ENCODE peak calls at places on chromosomes 16 and 17, in four cellular contexts. J is GM20000, O is dorsolateral prefrontal cortex, R is lung. G is an unnamed sample.

GRCh38 chr16:74991593-74992403 is 6.9 kb upstream of the WDR59 start:
- DNase-seq in J (no peak), O (no peak), R (no peak), G (no peak)

GRCh38 chr17:57739402-57740224 is 5.5 kb downstream of the CCDC182 start:
- DNase-seq in J (peak), O (no peak), R (no peak), G (no peak)

GRCh38 chr16:15032547-15033308 is 23.1 kb downstream of the NTAN1 start:
- DNase-seq in J (no peak), O (no peak), R (no peak), G (no peak)

GRCh38 chr16:85921026-85921425 is 22.1 kb downstream of the IRF8 start:
- DNase-seq in J (no peak), O (no peak), R (no peak), G (no peak)

GRCh38 chr16:5504028-5504758 is 406.6 kb upstream of the EEF2KMT start:
- DNase-seq in J (no peak), O (no peak), R (no peak), G (no peak)

GRCh38 chr17:47895254-47895855 is 681 bp upstream of the SP2 start:
- DNase-seq in J (no peak), O (no peak), R (peak), G (no peak)

GRCh38 chr16:26672206-26672605 is 394.5 kb upstream of the C16orf82 start:
- DNase-seq in J (no peak), O (no peak), R (no peak), G (no peak)

GRCh38 chr17:73802314-73802713 is 158.1 kb upstream of the SDK2 start:
- DNase-seq in J (no peak), O (no peak), R (no peak), G (no peak)

GRCh38 chr17:75850928-75851692 is 4.0 kb downstream of the WBP2 start:
- DNase-seq in J (no peak), O (no peak), R (no peak), G (no peak)
- TF ChIP-seq CTCF in J (no peak), O (no peak), R (no peak), G (no peak)

DNA sequence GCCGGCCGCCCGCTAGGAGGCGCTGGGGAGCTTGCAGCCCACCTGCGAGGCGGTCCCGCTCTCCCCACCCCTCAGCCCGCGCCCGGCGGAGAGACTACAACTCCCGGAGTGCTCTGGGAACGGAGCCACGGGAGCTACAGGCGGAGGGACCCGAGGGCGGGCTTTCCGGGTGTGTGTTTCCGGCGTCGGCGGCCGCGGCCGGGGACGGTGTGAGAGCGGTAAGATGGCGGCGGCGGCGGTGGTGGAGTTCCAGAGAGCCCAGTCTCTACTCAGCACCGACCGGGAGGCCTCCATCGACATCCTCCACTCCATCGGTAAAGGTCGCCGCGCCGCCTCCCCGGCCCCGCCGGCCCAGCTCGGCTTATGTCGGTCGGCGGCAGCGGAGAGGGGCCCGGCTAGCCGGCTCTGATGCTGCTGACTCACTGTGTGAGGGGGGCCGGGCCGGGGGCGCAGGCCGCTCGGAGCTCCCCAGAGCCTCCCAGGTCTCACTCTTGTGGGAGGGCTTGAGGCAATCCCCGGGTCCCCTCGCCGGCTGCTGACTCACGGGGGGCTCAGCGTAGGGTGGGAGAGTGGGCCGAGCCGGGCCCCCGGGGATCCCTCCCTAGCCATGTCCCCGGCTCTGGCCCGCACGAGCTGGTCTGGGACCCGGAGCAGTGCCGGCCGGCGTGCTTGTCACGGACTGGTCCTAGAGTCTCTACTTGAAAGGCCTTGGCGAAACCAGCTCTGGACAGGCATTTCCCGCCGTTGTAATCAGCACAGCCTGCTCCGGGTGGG is at the start of gene PSMD11:
- DNase-seq in J (peak), O (peak), R (peak), G (peak)
- TF ChIP-seq CTCF in J (peak), O (no peak), R (peak), G (peak)

GRCh38 chr17:75034236-75034908 is 12.4 kb downstream of the ATP5PD start:
- DNase-seq in J (peak), O (peak), R (peak), G (peak)
- TF ChIP-seq CTCF in J (no peak), O (no peak), R (no peak), G (no peak)

GRCh38 chr17:36118477-36119353 is 15.1 kb downstream of the CCL4 start:
- DNase-seq in J (no peak), O (no peak), R (no peak), G (no peak)
- TF ChIP-seq CTCF in J (no peak), O (no peak), R (no peak), G (no peak)

GRCh38 chr16:53132406-53132805 is 77.6 kb downstream of the CHD9 start:
- DNase-seq in J (no peak), O (no peak), R (no peak), G (no peak)

GRCh38 chr16:53131363-53132071 is 76.7 kb downstream of the CHD9 start:
- DNase-seq in J (peak), O (peak), R (peak), G (peak)

GRCh38 chr16:53131050-53131362 is 76.2 kb downstream of the CHD9 start:
- DNase-seq in J (no peak), O (no peak), R (no peak), G (no peak)

GRCh38 chr16:53129281-53130192 is 74.7 kb downstream of the CHD9 start:
- DNase-seq in J (peak), O (no peak), R (no peak), G (no peak)

DNA sequence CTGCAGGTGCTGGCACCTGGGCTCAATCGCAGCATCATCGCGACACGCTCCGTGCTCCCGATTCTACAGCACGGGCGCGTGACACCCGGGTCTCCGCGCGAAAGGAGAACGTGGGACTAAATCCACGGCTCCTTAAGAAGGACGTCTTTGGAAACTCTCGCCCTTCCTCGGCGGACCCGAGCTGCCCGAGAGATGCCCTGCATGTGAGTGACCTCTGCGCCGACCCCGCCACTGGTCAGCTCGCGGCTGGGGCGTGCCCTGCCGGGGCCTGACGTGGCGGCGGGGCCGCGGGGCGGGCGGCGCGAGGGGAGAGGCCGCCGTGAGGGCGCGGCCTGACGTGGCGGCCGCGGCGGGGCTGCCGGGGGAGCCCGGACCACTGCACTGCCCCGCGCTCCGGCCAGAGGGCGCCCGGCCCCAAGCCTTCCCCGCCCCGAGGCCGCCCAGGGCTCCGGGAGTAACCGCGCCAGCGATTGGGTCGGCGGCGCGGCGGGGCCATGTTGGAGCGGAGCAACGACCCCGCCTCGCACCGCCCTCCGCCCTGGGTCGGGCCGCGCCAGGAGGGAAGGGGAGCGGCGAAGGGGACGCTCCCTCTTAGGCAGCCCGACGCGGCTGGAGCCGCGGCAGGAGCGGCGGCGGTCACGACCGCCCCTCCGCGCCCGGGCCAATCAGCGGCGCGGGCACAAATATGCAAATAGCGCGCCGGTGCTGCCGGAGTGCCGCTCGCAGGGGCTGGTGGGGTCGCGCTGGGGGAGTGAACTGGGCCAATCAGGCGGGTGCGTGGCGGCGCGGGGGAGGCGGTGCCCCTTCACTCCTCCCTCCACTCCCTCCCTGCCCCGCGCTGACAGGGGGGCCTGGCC is 75.6 kb downstream of the CHD9 start:
- DNase-seq in J (peak), O (peak), R (peak), G (peak)
- TF ChIP-seq CTCF in J (peak), O (peak), R (peak), G (peak)

GRCh38 chr17:66351701-66352100 is 49.3 kb downstream of the PRKCA start:
- DNase-seq in J (no peak), O (no peak), R (no peak), G (no peak)
- TF ChIP-seq CTCF in J (no peak), O (no peak), R (no peak), G (no peak)

DNA sequence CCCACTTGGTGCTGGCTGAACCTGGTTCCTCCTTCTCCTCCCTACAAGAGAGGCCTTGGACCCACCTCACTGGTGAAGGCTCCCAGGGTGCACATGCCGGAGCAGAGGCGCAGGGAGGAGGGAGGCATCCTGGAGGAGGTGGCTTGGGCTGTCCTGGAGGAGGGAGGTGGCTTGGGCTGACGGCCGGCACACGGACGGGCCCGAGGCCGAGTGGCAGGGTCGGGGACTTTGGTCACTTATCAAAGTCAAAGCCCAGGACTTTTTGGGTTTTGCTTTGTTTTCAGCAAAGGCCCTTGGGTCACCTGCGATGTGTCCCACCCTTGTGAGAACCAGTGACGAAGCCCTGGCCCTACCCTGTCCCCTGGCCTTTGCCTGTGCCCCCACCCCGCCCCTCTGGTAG is 28.5 kb downstream of the ENDOV start:
- DNase-seq in J (no peak), O (no peak), R (no peak), G (no peak)
- TF ChIP-seq CTCF in J (no peak), O (no peak), R (no peak), G (no peak)

GRCh38 chr16:59707441-59707840 is 973.3 kb upstream of the GOT2 start:
- DNase-seq in J (no peak), O (no peak), R (no peak), G (no peak)
- TF ChIP-seq CTCF in J (no peak), O (no peak), R (no peak), G (no peak)

GRCh38 chr17:7281953-7282751 is 634 bp downstream of the SLC2A4 start:
- DNase-seq in J (peak), O (no peak), R (no peak), G (no peak)

GRCh38 chr17:7282752-7283321 is 1.3 kb downstream of the SLC2A4 start:
- DNase-seq in J (peak), O (no peak), R (no peak), G (no peak)

GRCh38 chr17:7279453-7279852 is 2.1 kb upstream of the SLC2A4 start:
- DNase-seq in J (no peak), O (no peak), R (no peak), G (no peak)

GRCh38 chr17:7281074-7281952 is at the start of gene SLC2A4:
- DNase-seq in J (peak), O (peak), R (peak), G (peak)

DNA sequence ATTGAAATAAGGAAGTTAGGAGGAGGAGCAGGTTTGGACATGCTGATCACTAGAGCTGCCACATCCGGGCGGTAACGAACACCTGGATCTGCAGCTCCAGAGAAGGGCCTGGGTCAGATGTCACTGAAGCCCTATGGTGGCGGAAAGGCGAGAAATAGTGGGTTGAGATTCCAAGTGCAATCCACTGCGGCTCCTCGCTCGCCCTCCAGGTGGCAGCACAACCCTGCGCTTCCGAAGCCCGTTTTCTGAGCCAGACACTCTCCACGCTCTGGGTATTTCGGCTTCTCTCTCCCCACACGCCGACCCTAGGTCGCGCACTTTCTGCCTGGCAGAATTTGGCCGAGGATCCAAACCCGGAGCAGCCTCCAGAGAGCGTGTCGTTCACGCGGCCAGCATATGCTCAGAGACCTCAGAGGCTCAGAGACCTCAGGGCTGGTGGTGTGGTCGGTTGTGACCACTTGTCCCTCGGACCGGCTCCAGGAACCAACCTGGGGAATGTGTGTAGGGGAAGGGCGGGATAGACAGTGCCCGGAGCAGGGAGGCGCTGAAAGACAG is 922 bp upstream of the SLC2A4 start:
- DNase-seq in J (peak), O (peak), R (peak), G (peak)
- TF ChIP-seq CTCF in J (peak), O (peak), R (peak), G (peak)

GRCh38 chr16:23435500-23435899 is 17.5 kb downstream of the COG7 start:
- DNase-seq in J (peak), O (peak), R (peak), G (no peak)

GRCh38 chr16:23433261-23433920 is 19.6 kb downstream of the COG7 start:
- DNase-seq in J (no peak), O (no peak), R (no peak), G (no peak)

GRCh38 chr16:23434380-23434779 is 18.6 kb downstream of the COG7 start:
- DNase-seq in J (peak), O (no peak), R (no peak), G (no peak)

GRCh38 chr16:23428351-23428750 is 24.6 kb downstream of the COG7 start:
- DNase-seq in J (no peak), O (no peak), R (no peak), G (no peak)

DNA sequence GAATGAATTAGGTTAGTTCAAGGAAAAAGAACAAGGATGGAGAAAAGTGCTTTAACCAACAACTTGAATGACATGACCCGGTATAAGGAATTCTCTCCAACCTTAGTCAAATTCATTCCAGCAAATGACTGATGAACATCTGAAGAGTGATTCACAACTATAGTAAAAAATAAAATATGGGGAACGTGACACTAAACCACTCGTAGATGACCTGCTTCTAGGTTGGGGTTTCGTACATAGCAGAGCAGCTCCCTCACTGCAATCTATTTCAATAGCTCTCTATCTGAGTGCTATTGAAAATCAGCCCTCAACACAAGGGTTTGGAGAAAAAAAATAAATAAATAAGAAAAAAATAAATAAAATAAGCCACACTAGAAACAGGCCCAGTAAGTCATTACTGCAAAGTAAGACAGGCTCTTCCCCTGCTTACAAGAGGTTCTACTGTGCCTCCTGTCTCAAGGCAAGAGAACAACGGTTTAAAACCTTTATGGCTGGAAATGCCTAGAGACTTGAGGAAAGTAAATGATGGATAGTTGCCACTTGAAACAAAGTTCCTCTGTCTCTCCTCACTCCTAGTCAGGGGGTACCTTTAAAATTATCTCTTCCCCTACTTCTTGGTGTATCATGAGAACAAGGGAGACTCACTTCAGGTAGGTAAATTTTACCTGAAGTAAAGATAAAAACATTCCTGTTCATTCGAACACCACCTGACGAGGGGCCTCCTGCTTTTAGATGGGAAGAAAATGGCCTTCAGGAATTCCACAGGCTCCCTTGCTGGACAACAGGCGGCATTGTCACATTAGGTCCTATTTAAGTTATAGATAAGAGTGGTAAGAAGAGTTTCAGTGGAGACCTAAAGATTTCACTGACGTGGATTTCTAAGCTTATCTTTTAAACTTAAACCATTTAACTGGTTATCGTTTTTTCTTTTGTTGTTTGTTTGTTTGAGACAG is 20.5 kb downstream of the COG7 start:
- DNase-seq in J (no peak), O (no peak), R (no peak), G (no peak)
- TF ChIP-seq CTCF in J (no peak), O (no peak), R (no peak), G (no peak)

G was measured in mesothelial cell of epicardium.